ENCODE peak calls at places on chromosome 1, in six cellular contexts. B is K562, L is GM12891, D is H1, S is HepG2, P is GM12878. H is an unnamed sample.

GRCh38 chr1:191206808-191207207 is 729.1 kb upstream of the BRINP3 start:
- DNase-seq in S (no peak), P (no peak), L (no peak), D (no peak), B (no peak), H (no peak)

GRCh38 chr1:156582388-156583022 is 3.0 kb downstream of the TTC24 start:
- DNase-seq in L (peak; percentile 53), P (no peak), B (no peak), S (no peak), D (no peak), H (no peak)

GRCh38 chr1:184158911-184159701 is 107.6 kb downstream of the TSEN15 start:
- DNase-seq in B (no peak), D (no peak), P (no peak), S (no peak), L (no peak), H (no peak)

GRCh38 chr1:184531296-184531695 is 144.5 kb downstream of the C1orf21 start:
- DNase-seq in P (no peak), S (no peak), B (no peak), D (no peak), L (no peak), H (no peak)

GRCh38 chr1:191695865-191696264 is 462.4 kb upstream of the RGS18 start:
- DNase-seq in D (no peak), P (peak; percentile 8), L (no peak), S (no peak), B (no peak), H (no peak)

GRCh38 chr1:81802601-81803422 is 2.1 kb downstream of the ADGRL2 start:
- DNase-seq in B (no peak), D (peak; percentile 70), P (no peak), L (peak; percentile 4), S (no peak), H (no peak)

GRCh38 chr1:183129921-183130675 is 56.0 kb upstream of the LAMC2 start:
- DNase-seq in L (no peak), S (no peak), P (no peak), D (no peak), B (no peak), H (no peak)

GRCh38 chr1:109763646-109764415 is at the start of gene EPS8L3:
- DNase-seq in S (peak; percentile 87), D (no peak), B (no peak), L (no peak), P (no peak), H (no peak)

GRCh38 chr1:162639718-162640117 is 7.5 kb downstream of the DDR2 start:
- DNase-seq in P (no peak), D (no peak), B (no peak), S (no peak), L (no peak), H (no peak)

GRCh38 chr1:85464497-85465098 is 361 bp downstream of the DDAH1 start:
- DNase-seq in L (peak; percentile 39), S (peak; percentile 40), P (no peak), B (no peak), D (peak; percentile 83), H (peak; percentile 36)

GRCh38 chr1:23376890-23377811 is 7.5 kb upstream of the ZNF436 start:
- DNase-seq in L (no peak), B (peak; percentile 39), P (no peak), D (no peak), S (peak; percentile 76), H (no peak)

GRCh38 chr1:56414728-56415224 is 164.6 kb downstream of the PLPP3 start:
- DNase-seq in S (peak; percentile 99), B (no peak), L (no peak), D (no peak), P (no peak), H (no peak)

GRCh38 chr1:4109626-4109940 is 209.5 kb upstream of the C1orf174 start:
- DNase-seq in B (no peak), D (no peak), L (no peak), S (no peak), P (no peak), H (no peak)

GRCh38 chr1:42157667-42158066 is 4.5 kb downstream of the GUCA2B start:
- DNase-seq in P (no peak), S (peak; percentile 19), D (no peak), B (no peak), L (no peak), H (no peak)

GRCh38 chr1:190119683-190120082 is 358.0 kb downstream of the BRINP3 start:
- DNase-seq in S (no peak), L (no peak), B (no peak), P (no peak), D (no peak), H (no peak)

GRCh38 chr1:21820597-21821232 is 8.7 kb downstream of the LDLRAD2 start:
- DNase-seq in D (no peak), B (no peak), L (no peak), P (no peak), S (no peak), H (no peak)
- TF ChIP-seq POLR2AphosphoS5 in D (no peak), B (no peak), L (no peak), P (no peak), S (no peak), H (no peak)

GRCh38 chr1:160159846-160160245 is 8.4 kb downstream of the ATP1A4 start:
- DNase-seq in B (no peak), P (no peak), D (no peak), S (no peak), L (no peak), H (no peak)

GRCh38 chr1:160162936-160163335 is 11.5 kb downstream of the ATP1A4 start:
- DNase-seq in P (no peak), B (no peak), L (no peak), S (no peak), D (no peak), H (no peak)

GRCh38 chr1:160164121-160164520 is 12.7 kb downstream of the ATP1A4 start:
- DNase-seq in L (no peak), P (no peak), B (no peak), D (no peak), S (no peak), H (no peak)

GRCh38 chr1:160163612-160164011 is 12.2 kb downstream of the ATP1A4 start:
- DNase-seq in B (no peak), P (no peak), S (peak; percentile 56), D (no peak), L (no peak), H (no peak)

GRCh38 chr1:160161965-160162705 is 10.7 kb downstream of the ATP1A4 start:
- DNase-seq in B (no peak), P (no peak), L (no peak), S (peak; percentile 53), D (peak; percentile 73), H (no peak)
- TF ChIP-seq TAF1 in B (no peak), P (no peak), L (no peak), S (no peak), D (no peak), H (no peak)

GRCh38 chr1:31955917-31956736 is 18.0 kb upstream of the PTP4A2 start:
- DNase-seq in D (no peak), P (peak; percentile 91), B (peak; percentile 79), L (no peak), S (peak; percentile 70), H (peak; percentile 50)
- TF ChIP-seq POLR2A in D (no peak), P (peak; percentile 65), B (peak; percentile 62), L (peak; percentile 34), S (no peak), H (peak; percentile 58)

DNA sequence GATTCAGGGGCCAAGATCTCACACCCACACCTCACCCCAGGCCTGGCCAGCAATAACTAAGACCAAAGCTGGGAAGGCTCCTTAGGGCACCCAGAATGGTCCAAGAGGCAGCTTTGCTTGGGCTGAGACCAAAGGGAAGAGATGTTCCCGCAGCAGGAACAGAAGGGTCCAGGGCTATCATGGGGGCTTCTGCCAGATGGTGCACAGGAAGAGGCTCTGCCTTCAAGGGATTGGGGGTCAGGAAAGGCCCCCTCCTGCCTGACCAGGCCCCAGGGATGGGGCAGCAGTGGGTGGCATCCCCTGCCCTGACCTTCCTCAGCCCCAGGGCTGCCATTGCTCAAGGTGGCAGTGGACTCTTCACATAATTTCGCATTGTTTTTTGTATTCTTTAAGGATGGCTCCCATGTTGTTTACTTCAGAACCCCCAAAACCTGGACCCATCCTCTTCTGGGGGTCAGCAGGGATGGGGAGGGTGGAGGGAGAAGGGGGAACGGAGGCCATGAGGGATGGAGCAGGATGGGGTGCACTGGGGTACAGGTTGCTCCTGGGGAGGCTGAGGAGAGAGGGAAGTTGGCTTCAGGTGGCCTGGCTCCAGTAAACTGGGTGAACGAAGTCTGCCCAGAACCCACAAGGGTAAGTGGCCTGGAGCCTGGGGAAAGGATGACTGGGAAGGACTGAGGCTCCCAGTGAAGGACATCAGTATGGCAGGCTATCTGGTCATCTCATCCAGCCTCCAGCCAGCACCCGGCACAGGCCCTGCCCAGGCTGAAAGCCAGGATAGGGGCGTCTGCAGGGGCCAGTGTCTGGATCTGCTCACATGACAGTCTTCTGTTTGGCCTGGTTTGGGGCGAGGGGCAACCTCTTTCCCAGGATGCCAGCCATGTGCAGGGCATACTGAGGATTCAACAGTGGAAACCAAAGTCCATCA is 2.6 kb upstream of the NADK start:
- DNase-seq in S (no peak), P (no peak), L (no peak), B (no peak), D (no peak), H (no peak)
- TF ChIP-seq POLR2AphosphoS5 in S (no peak), P (no peak), L (no peak), B (no peak), D (no peak), H (no peak)

GRCh38 chr1:15245593-15246325 is 1.3 kb upstream of the FHAD1 start:
- DNase-seq in P (no peak), B (no peak), S (no peak), D (no peak), L (no peak), H (no peak)

GRCh38 chr1:15248238-15248637 is 1.2 kb downstream of the FHAD1 start:
- DNase-seq in B (no peak), D (no peak), L (no peak), P (no peak), S (no peak), H (no peak)

GRCh38 chr1:15244813-15245212 is 2.2 kb upstream of the FHAD1 start:
- DNase-seq in B (no peak), L (no peak), P (no peak), S (no peak), D (no peak), H (no peak)

GRCh38 chr1:15249032-15249601 is 2.1 kb downstream of the FHAD1 start:
- DNase-seq in P (no peak), S (no peak), L (no peak), D (no peak), B (no peak), H (no peak)

GRCh38 chr1:15246960-15247614 is at the start of gene FHAD1:
- DNase-seq in P (no peak), S (no peak), B (peak; percentile 62), D (peak; percentile 94), L (peak; percentile 47), H (peak; percentile 35)
- TF ChIP-seq TAF1 in P (no peak), S (no peak), B (no peak), D (no peak), L (no peak), H (no peak)

DNA sequence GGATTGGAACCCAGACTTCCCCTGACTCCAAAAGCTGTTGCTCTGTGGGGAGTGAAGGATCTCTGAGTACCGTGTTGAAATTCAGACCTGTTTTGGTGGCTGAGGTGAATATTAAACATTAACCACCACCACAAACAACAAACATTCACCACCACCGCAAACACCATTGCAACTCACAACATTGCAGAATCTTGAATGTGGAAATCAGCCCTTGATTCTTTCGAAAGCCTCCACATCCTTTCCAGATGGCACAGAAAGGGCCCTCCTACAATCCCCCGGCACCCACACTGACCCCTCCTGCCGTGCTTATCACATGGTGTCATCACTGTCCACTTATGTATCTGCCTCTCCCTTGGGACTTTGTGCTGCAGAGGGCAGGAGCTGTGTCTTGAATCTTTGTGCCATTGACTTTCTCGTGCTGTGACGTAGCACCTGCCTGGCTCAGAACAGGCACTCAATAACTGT is 1.4 kb downstream of the CDA start:
- DNase-seq in D (no peak), S (peak; percentile 55), P (no peak), L (no peak), B (no peak), H (no peak)
- TF ChIP-seq POLR2A in D (no peak), S (no peak), P (no peak), L (no peak), B (no peak), H (no peak)